ENCODE peak calls at places on chromosomes 5 and 9, in four cellular contexts. One of them, this sample, is unnamed.

GRCh38 chr5:112689510-112689909 is 48.2 kb upstream of the APC start:
- DNase-seq in HepG2: no peak
- DNase-seq in K562: no peak
- DNase-seq in GM12878: no peak
- DNase-seq in this sample: no peak

GRCh38 chr9:4009006-4009511 is 290.8 kb downstream of the GLIS3 start:
- DNase-seq in HepG2: no peak
- DNase-seq in K562: no peak
- DNase-seq in GM12878: no peak
- DNase-seq in this sample: no peak

GRCh38 chr5:88824892-88825781 is 57.8 kb downstream of the MEF2C start:
- DNase-seq in HepG2: no peak
- DNase-seq in K562: no peak
- DNase-seq in GM12878: no peak
- DNase-seq in this sample: no peak

GRCh38 chr5:19179561-19179960 is 808.4 kb downstream of the CDH18 start:
- DNase-seq in HepG2: no peak
- DNase-seq in K562: no peak
- DNase-seq in GM12878: no peak
- DNase-seq in this sample: no peak

GRCh38 chr9:79360387-79361347 is 211.1 kb upstream of the TLE4 start:
- DNase-seq in HepG2: no peak
- DNase-seq in K562: no peak
- DNase-seq in GM12878: no peak
- DNase-seq in this sample: peak; percentile 46

GRCh38 chr5:134437340-134438267 is 25.9 kb upstream of the CDKN2AIPNL start:
- DNase-seq in HepG2: no peak
- DNase-seq in K562: peak; percentile 85
- DNase-seq in GM12878: no peak
- DNase-seq in this sample: no peak

GRCh38 chr5:136427421-136427820 is 62.1 kb upstream of the TRPC7 start:
- DNase-seq in HepG2: no peak
- DNase-seq in K562: no peak
- DNase-seq in GM12878: no peak
- DNase-seq in this sample: no peak

GRCh38 chr9:123960366-123960765 is 30.4 kb upstream of the DENND1A start:
- DNase-seq in HepG2: no peak
- DNase-seq in K562: peak; percentile 33
- DNase-seq in GM12878: peak; percentile 21
- DNase-seq in this sample: no peak

GRCh38 chr5:172188893-172189692 is 1.1 kb upstream of the STK10 start:
- DNase-seq in HepG2: no peak
- DNase-seq in K562: no peak
- DNase-seq in GM12878: no peak
- DNase-seq in this sample: peak; percentile 62

DNA sequence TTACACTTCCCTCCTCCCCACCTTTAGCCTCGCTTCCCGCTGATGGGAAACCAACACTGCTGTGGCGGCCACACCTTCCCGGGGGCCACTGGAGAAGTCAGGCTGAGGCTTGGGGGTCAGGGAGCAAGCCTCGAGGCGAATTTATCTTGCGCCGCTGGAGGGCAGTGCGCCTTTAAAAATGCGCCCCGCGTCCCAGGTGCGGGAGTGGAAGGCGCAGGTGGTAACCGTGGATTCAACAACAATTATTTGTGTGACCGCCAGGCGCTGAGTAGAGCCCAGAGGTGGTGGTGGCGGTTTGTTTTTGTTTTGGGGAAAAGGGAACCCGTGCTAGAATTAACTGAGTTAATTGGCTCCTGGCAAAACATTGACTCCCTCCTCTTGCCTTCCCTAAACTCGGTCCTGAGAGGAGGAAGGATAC is 1.1 kb downstream of the CFAP77 start:
- DNase-seq in HepG2: peak; percentile 54
- DNase-seq in K562: peak; percentile 77
- DNase-seq in GM12878: no peak
- DNase-seq in this sample: peak; percentile 90
- TF ChIP-seq RFX5 in HepG2: no peak
- TF ChIP-seq RFX5 in K562: no peak
- TF ChIP-seq RFX5 in GM12878: no peak
- TF ChIP-seq RFX5 in this sample: no peak

GRCh38 chr5:40679071-40679997 is at the start of gene PTGER4:
- DNase-seq in HepG2: peak; percentile 32
- DNase-seq in K562: peak; percentile 98
- DNase-seq in GM12878: peak; percentile 34
- DNase-seq in this sample: peak; percentile 92
- TF ChIP-seq SP1 in HepG2: no peak
- TF ChIP-seq SP1 in K562: no peak
- TF ChIP-seq SP1 in GM12878: no peak
- TF ChIP-seq SP1 in this sample: no peak

DNA sequence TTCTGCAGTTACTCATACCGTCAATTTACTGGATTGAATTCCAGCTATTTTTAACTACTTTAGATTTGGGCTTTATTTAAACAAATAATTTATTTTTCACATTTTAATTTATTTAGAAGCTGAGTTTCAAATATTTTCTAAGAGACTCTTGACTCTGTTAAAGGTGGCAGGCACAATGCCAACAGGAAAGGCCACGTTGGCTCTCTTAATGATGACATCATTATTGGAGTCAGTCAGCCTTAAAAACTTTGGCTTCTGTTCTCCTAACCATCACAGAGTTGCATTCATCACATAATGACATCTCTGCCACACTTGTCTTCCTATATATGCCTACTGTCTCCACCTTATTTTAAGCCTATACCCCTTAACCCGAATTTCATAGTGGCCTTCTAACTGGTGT is 172.3 kb upstream of the PLPPR1 start:
- DNase-seq in HepG2: no peak
- DNase-seq in K562: no peak
- DNase-seq in GM12878: no peak
- DNase-seq in this sample: no peak
- TF ChIP-seq RFX5 in HepG2: no peak
- TF ChIP-seq RFX5 in K562: no peak
- TF ChIP-seq RFX5 in GM12878: no peak
- TF ChIP-seq RFX5 in this sample: no peak

GRCh38 chr5:72451771-72452505 is 55.3 kb downstream of the ZNF366 start:
- DNase-seq in HepG2: no peak
- DNase-seq in K562: no peak
- DNase-seq in GM12878: peak; percentile 75
- DNase-seq in this sample: no peak
- TF ChIP-seq SP1 in HepG2: no peak
- TF ChIP-seq SP1 in K562: no peak
- TF ChIP-seq SP1 in GM12878: peak; percentile 13
- TF ChIP-seq SP1 in this sample: no peak

GRCh38 chr5:120610145-120610544 is 146.0 kb downstream of the PRR16 start:
- DNase-seq in HepG2: no peak
- DNase-seq in K562: no peak
- DNase-seq in GM12878: no peak
- DNase-seq in this sample: no peak

GRCh38 chr5:120615967-120616645 is 152.0 kb downstream of the PRR16 start:
- DNase-seq in HepG2: no peak
- DNase-seq in K562: no peak
- DNase-seq in GM12878: no peak
- DNase-seq in this sample: no peak

GRCh38 chr5:120613729-120614128 is 149.6 kb downstream of the PRR16 start:
- DNase-seq in HepG2: no peak
- DNase-seq in K562: no peak
- DNase-seq in GM12878: no peak
- DNase-seq in this sample: no peak

GRCh38 chr5:120609570-120609969 is 145.5 kb downstream of the PRR16 start:
- DNase-seq in HepG2: no peak
- DNase-seq in K562: no peak
- DNase-seq in GM12878: no peak
- DNase-seq in this sample: no peak

DNA sequence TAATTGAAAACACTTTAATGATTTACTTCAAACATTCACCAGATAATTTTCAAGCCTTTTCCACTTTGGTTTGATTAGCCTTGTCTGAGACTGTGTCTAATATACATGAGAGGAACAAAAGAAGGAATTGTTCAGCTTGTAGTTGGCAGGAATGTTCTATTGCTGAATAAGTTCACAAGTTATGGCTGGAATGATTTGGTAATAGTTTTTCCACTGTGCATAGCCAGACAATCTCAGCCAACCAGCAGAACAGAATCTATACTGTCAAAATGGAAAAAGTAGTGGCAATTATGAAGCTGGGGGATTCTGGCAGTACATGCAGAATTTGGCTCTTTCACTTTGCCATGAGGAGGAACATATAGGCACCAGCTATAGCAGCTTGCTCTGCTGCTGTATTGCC is 150.4 kb downstream of the PRR16 start:
- DNase-seq in HepG2: no peak
- DNase-seq in K562: no peak
- DNase-seq in GM12878: no peak
- DNase-seq in this sample: no peak
- TF ChIP-seq RFX5 in HepG2: no peak
- TF ChIP-seq RFX5 in K562: no peak
- TF ChIP-seq RFX5 in GM12878: no peak
- TF ChIP-seq RFX5 in this sample: no peak

DNA sequence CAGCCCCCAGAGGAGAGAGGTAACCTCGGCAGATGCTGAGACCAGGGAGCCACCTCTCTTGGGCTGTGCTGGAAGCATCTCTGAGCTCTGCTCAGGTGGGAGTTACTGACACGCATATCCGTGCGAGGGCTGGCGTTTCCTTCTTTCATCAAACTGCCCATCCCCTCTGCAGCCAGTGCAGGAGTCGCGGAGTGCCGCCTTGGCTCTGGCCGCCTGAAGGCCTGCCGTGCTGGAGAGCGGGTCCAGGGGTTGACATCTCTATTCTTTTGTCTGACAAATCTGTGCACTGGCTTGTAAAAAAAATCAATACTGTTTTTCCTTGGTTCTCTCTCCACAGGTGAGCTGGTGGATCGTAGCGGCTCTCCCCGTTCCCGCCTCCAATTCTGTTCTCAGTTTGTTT is 214.1 kb upstream of the IRX4 start:
- DNase-seq in HepG2: no peak
- DNase-seq in K562: no peak
- DNase-seq in GM12878: no peak
- DNase-seq in this sample: no peak
- TF ChIP-seq SP1 in HepG2: no peak
- TF ChIP-seq SP1 in K562: no peak
- TF ChIP-seq SP1 in GM12878: no peak
- TF ChIP-seq SP1 in this sample: no peak

DNA sequence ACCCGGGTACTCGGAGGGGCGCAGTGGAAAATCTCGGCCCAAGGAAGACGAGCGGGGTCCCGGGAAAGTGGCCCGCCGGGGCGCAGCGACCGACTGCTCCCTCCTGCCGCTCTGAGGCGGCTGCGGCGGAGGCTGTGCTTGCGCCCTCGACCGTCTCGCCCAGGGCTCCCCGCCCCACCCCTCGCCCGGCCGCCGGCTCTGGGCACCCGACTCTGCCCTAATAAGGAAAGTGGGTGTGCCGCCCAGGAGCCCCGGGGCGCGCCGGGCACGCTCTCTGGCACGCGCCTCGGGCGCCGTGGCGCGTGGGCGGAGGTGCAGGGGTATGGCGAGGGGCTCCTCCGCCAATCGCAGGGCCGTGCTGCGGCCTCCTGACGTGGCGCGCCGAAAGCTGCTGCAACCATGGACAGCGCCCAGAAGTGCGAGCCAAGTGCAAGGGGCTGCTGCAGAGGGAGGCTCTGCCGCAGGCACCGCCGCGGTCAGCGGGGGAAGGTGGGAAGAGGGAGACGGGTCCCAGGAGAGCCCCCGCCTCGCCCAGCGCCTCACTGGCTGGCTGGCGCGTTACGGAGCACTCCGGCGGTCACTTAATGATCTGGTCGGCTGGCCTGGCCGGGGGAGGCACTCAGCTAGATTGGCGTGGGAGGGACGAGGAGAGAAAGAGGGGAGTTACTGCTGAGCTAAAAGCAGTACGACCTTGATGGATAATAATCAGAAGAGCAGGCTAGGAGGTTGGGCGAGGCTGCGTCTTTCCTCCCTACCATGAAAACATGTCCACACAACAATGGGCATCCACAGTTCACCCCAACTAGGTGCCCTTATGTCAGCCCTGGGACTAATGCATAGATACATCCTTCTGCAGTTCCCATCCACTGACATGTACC is at the start of gene PRUNE2:
- DNase-seq in HepG2: no peak
- DNase-seq in K562: peak; percentile 8
- DNase-seq in GM12878: no peak
- DNase-seq in this sample: peak; percentile 83
- TF ChIP-seq RFX5 in HepG2: no peak
- TF ChIP-seq RFX5 in K562: no peak
- TF ChIP-seq RFX5 in GM12878: no peak
- TF ChIP-seq RFX5 in this sample: no peak

GRCh38 chr5:162393555-162393954 is 326.0 kb downstream of the GABRG2 start:
- DNase-seq in HepG2: no peak
- DNase-seq in K562: no peak
- DNase-seq in GM12878: no peak
- DNase-seq in this sample: no peak
- TF ChIP-seq SP1 in HepG2: no peak
- TF ChIP-seq SP1 in K562: no peak
- TF ChIP-seq SP1 in GM12878: no peak
- TF ChIP-seq SP1 in this sample: no peak

GRCh38 chr5:175479125-175479881 is 943 bp downstream of the SFXN1 start:
- DNase-seq in HepG2: peak; percentile 30
- DNase-seq in K562: no peak
- DNase-seq in GM12878: no peak
- DNase-seq in this sample: no peak
- TF ChIP-seq RFX5 in HepG2: no peak
- TF ChIP-seq RFX5 in K562: no peak
- TF ChIP-seq RFX5 in GM12878: no peak
- TF ChIP-seq RFX5 in this sample: no peak